ENCODE peak calls at places on chromosomes 5 and 9, in eight cellular contexts. One of them, this sample, is unnamed.

GRCh38 chr9:36855443-36856315 is 178.4 kb downstream of the PAX5 start:
- DNase-seq in hypothalamus: no peak
- DNase-seq in stimulated activated CD8-positive, alpha-beta memory T cell treated with anti-CD3 and anti-CD28 coated beads, Interleukin-15, amount 100 ng/mL, for 4 hours: no peak
- DNase-seq in cardiac fibroblast: peak; percentile 8
- DNase-seq in GM10248: peak; percentile 67
- DNase-seq in NCI-H69: peak; percentile 88
- DNase-seq in amniotic epithelial cell: peak; percentile 8
- DNase-seq in AG10803: no peak
- DNase-seq in this sample: no peak

GRCh38 chr9:134445000-134445399 is 118.7 kb downstream of the RXRA start:
- DNase-seq in AG10803: no peak
- DNase-seq in amniotic epithelial cell: no peak
- DNase-seq in GM10248: no peak
- DNase-seq in hypothalamus: no peak
- DNase-seq in stimulated activated CD8-positive, alpha-beta memory T cell treated with anti-CD3 and anti-CD28 coated beads, Interleukin-15, amount 100 ng/mL, for 4 hours: no peak
- DNase-seq in NCI-H69: no peak
- DNase-seq in cardiac fibroblast: peak; percentile 22
- DNase-seq in this sample: no peak

GRCh38 chr9:126327016-126327749 is 554 bp downstream of the MVB12B start:
- DNase-seq in AG10803: no peak
- DNase-seq in hypothalamus: no peak
- DNase-seq in GM10248: no peak
- DNase-seq in stimulated activated CD8-positive, alpha-beta memory T cell treated with anti-CD3 and anti-CD28 coated beads, Interleukin-15, amount 100 ng/mL, for 4 hours: no peak
- DNase-seq in cardiac fibroblast: no peak
- DNase-seq in NCI-H69: peak; percentile 73
- DNase-seq in amniotic epithelial cell: no peak
- DNase-seq in this sample: peak; percentile 38

GRCh38 chr5:179257190-179257741 is 88.0 kb downstream of the ADAMTS2 start:
- DNase-seq in GM10248: no peak
- DNase-seq in hypothalamus: no peak
- DNase-seq in stimulated activated CD8-positive, alpha-beta memory T cell treated with anti-CD3 and anti-CD28 coated beads, Interleukin-15, amount 100 ng/mL, for 4 hours: no peak
- DNase-seq in AG10803: peak; percentile 79
- DNase-seq in cardiac fibroblast: no peak
- DNase-seq in amniotic epithelial cell: no peak
- DNase-seq in NCI-H69: no peak
- DNase-seq in this sample: no peak

GRCh38 chr5:179307006-179307800 is 38.1 kb downstream of the ADAMTS2 start:
- DNase-seq in NCI-H69: no peak
- DNase-seq in AG10803: peak; percentile 54
- DNase-seq in GM10248: no peak
- DNase-seq in amniotic epithelial cell: no peak
- DNase-seq in stimulated activated CD8-positive, alpha-beta memory T cell treated with anti-CD3 and anti-CD28 coated beads, Interleukin-15, amount 100 ng/mL, for 4 hours: no peak
- DNase-seq in hypothalamus: no peak
- DNase-seq in cardiac fibroblast: no peak
- DNase-seq in this sample: no peak

GRCh38 chr5:154059039-154059430 is 20.3 kb downstream of the MFAP3 start:
- DNase-seq in cardiac fibroblast: no peak
- DNase-seq in hypothalamus: no peak
- DNase-seq in stimulated activated CD8-positive, alpha-beta memory T cell treated with anti-CD3 and anti-CD28 coated beads, Interleukin-15, amount 100 ng/mL, for 4 hours: no peak
- DNase-seq in AG10803: no peak
- DNase-seq in NCI-H69: no peak
- DNase-seq in GM10248: no peak
- DNase-seq in amniotic epithelial cell: no peak
- DNase-seq in this sample: no peak

GRCh38 chr5:684771-685216 is 8.4 kb downstream of the TPPP start:
- DNase-seq in NCI-H69: no peak
- DNase-seq in AG10803: no peak
- DNase-seq in amniotic epithelial cell: no peak
- DNase-seq in cardiac fibroblast: no peak
- DNase-seq in hypothalamus: no peak
- DNase-seq in GM10248: no peak
- DNase-seq in stimulated activated CD8-positive, alpha-beta memory T cell treated with anti-CD3 and anti-CD28 coated beads, Interleukin-15, amount 100 ng/mL, for 4 hours: no peak
- DNase-seq in this sample: no peak

GRCh38 chr5:141479776-141480175 is 4.0 kb downstream of the PCDHGC3 start:
- DNase-seq in AG10803: peak; percentile 48
- DNase-seq in cardiac fibroblast: peak; percentile 25
- DNase-seq in NCI-H69: no peak
- DNase-seq in GM10248: no peak
- DNase-seq in amniotic epithelial cell: peak; percentile 31
- DNase-seq in stimulated activated CD8-positive, alpha-beta memory T cell treated with anti-CD3 and anti-CD28 coated beads, Interleukin-15, amount 100 ng/mL, for 4 hours: no peak
- DNase-seq in hypothalamus: no peak
- DNase-seq in this sample: no peak